ENCODE peak calls at places on chromosomes 2 and 18, in six cellular contexts. D is thoracic aorta, O is neural progenitor cell, G is A172, V is progenitor cell of endocrine pancreas, F is Right ventricle myocardium superior. Q is an unnamed sample.

GRCh38 chr2:186959486-186959885 is 110.5 kb upstream of the ZSWIM2 start:
- DNase-seq in O (no peak), F (no peak), V (no peak), D (no peak), G (no peak), Q (no peak)

GRCh38 chr2:85702172-85702571 is 8.0 kb downstream of the GNLY start:
- DNase-seq in G (peak; percentile 75), D (no peak), V (no peak), O (no peak), F (no peak), Q (peak; percentile 70)

GRCh38 chr18:78736015-78736690 is 243.5 kb upstream of the SALL3 start:
- DNase-seq in F (no peak), V (no peak), G (no peak), D (no peak), O (no peak), Q (no peak)

GRCh38 chr2:79103199-79103598 is 15.4 kb upstream of the REG1B start:
- DNase-seq in V (no peak), O (no peak), G (no peak), F (no peak), D (no peak), Q (no peak)

GRCh38 chr2:238936162-238937052 is 88.5 kb downstream of the TWIST2 start:
- DNase-seq in O (no peak), G (no peak), F (no peak), D (no peak), V (no peak), Q (no peak)

GRCh38 chr18:29560270-29560669 is 1383.3 kb upstream of the CDH2 start:
- DNase-seq in V (no peak), O (no peak), G (no peak), D (no peak), F (no peak), Q (no peak)

GRCh38 chr18:62033756-62034155 is 140.9 kb upstream of the RNF152 start:
- DNase-seq in V (no peak), F (no peak), G (no peak), D (no peak), O (no peak), Q (no peak)

GRCh38 chr2:239956818-239957261 is 68.3 kb downstream of the NDUFA10 start:
- DNase-seq in F (peak; percentile 66), O (no peak), V (no peak), D (no peak), G (no peak), Q (no peak)

GRCh38 chr18:58390399-58390798 is 238.5 kb downstream of the ALPK2 start:
- DNase-seq in V (no peak), G (no peak), D (no peak), F (no peak), O (no peak), Q (no peak)

GRCh38 chr2:19301706-19302105 is 56.7 kb downstream of the OSR1 start:
- DNase-seq in O (no peak), V (no peak), F (no peak), D (no peak), G (no peak), Q (no peak)

GRCh38 chr18:22822024-22822423 is 111.1 kb upstream of the RBBP8 start:
- DNase-seq in G (peak; percentile 78), V (no peak), O (peak; percentile 58), D (no peak), F (no peak), Q (no peak)

GRCh38 chr2:36659872-36660312 is 36.6 kb upstream of the VIT start:
- DNase-seq in F (no peak), O (no peak), G (peak; percentile 41), D (no peak), V (no peak), Q (peak; percentile 36)

GRCh38 chr2:33437297-33437696 is 39.2 kb upstream of the RASGRP3 start:
- DNase-seq in V (no peak), G (peak; percentile 98), D (no peak), F (no peak), O (no peak), Q (no peak)

GRCh38 chr2:3178206-3179031 is 199.2 kb downstream of the EIPR1 start:
- DNase-seq in V (no peak), F (peak; percentile 21), G (no peak), O (no peak), D (no peak), Q (no peak)

GRCh38 chr18:21051615-21052014 is 60.0 kb downstream of the ROCK1 start:
- DNase-seq in D (no peak), F (no peak), V (no peak), O (no peak), G (no peak), Q (no peak)

GRCh38 chr2:108404784-108405397 is 27.1 kb downstream of the SULT1C4 start:
- DNase-seq in O (no peak), D (no peak), F (no peak), V (no peak), G (no peak), Q (no peak)

GRCh38 chr2:101327863-101328394 is 19.4 kb upstream of the RNF149 start:
- DNase-seq in O (no peak), G (no peak), V (no peak), F (no peak), D (no peak), Q (no peak)

GRCh38 chr2:213934560-213934959 is 476.3 kb upstream of the VWC2L start:
- DNase-seq in F (no peak), V (no peak), G (peak; percentile 26), O (peak; percentile 18), D (no peak), Q (peak; percentile 15)

GRCh38 chr2:46493241-46493970 is 14.0 kb downstream of the TMEM247 start:
- DNase-seq in G (peak; percentile 80), D (no peak), V (no peak), O (no peak), F (no peak), Q (no peak)

GRCh38 chr2:199409705-199410104 is 48.0 kb downstream of the SATB2 start:
- DNase-seq in F (no peak), V (no peak), O (no peak), G (no peak), D (no peak), Q (no peak)

GRCh38 chr2:57862153-57862552 is 184.5 kb upstream of the VRK2 start:
- DNase-seq in V (no peak), G (no peak), O (no peak), F (no peak), D (no peak), Q (peak; percentile 17)

GRCh38 chr2:112033600-112033999 is 21.5 kb upstream of the TMEM87B start:
- DNase-seq in V (no peak), O (no peak), F (no peak), G (peak; percentile 60), D (no peak), Q (no peak)

GRCh38 chr2:16412321-16413030 is 253.2 kb downstream of the CYRIA start:
- DNase-seq in F (no peak), G (no peak), D (no peak), V (no peak), O (no peak), Q (no peak)

GRCh38 chr2:107595749-107596148 is 230.9 kb upstream of the RGPD4 start:
- DNase-seq in F (no peak), D (no peak), G (peak; percentile 74), V (no peak), O (no peak), Q (peak; percentile 10)

GRCh38 chr18:54717673-54718435 is 110.4 kb upstream of the RAB27B start:
- DNase-seq in D (no peak), F (peak; percentile 43), G (peak; percentile 8), V (no peak), O (peak; percentile 71), Q (no peak)

GRCh38 chr2:196836440-196836839 is 27.3 kb upstream of the C2orf66 start:
- DNase-seq in D (no peak), V (no peak), F (no peak), G (peak; percentile 8), O (no peak), Q (no peak)

GRCh38 chr18:3044931-3045698 is 32.2 kb upstream of the LPIN2 start:
- DNase-seq in V (no peak), D (no peak), O (no peak), F (peak; percentile 56), G (no peak), Q (no peak)

GRCh38 chr2:223416826-223417610 is 185.1 kb downstream of the SCG2 start:
- DNase-seq in D (no peak), V (no peak), F (no peak), G (peak; percentile 2), O (no peak), Q (no peak)

GRCh38 chr2:97891611-97892010 is 104.1 kb downstream of the TMEM131 start:
- DNase-seq in F (no peak), V (no peak), G (no peak), O (no peak), D (no peak), Q (no peak)

GRCh38 chr2:67604360-67604759 is 207.2 kb downstream of the ETAA1 start:
- DNase-seq in V (no peak), G (no peak), O (no peak), D (no peak), F (no peak), Q (no peak)

GRCh38 chr2:10157293-10157692 is 34.8 kb downstream of the RRM2 start:
- DNase-seq in F (no peak), V (no peak), O (no peak), G (peak; percentile 37), D (no peak), Q (no peak)

GRCh38 chr2:11761259-11761658 is 14.8 kb downstream of the LPIN1 start:
- DNase-seq in G (no peak), O (no peak), F (no peak), D (no peak), V (no peak), Q (no peak)

GRCh38 chr2:177900091-177900490 is 172.5 kb downstream of the PDE11A start:
- DNase-seq in D (no peak), F (no peak), G (no peak), O (no peak), V (no peak), Q (peak; percentile 30)

GRCh38 chr18:24530630-24531111 is 70.2 kb downstream of the HRH4 start:
- DNase-seq in O (no peak), F (no peak), V (no peak), G (peak; percentile 81), D (no peak), Q (peak; percentile 89)

GRCh38 chr2:83817511-83817910 is 641.6 kb downstream of the SUCLG1 start:
- DNase-seq in F (no peak), D (no peak), G (peak; percentile 25), O (peak; percentile 10), V (no peak), Q (peak; percentile 7)